ENCODE peak calls at places on chromosomes 5 and 9, in seven cellular contexts. H is H4; G is stimulated activated CD4-positive, alpha-beta T cell treated with anti-CD3 and anti-CD28 coated beads, TNF-alpha, amount 100 ng/mL, for 1 hour; B is ovary; U is NCI-H1436; X is heart left ventricle; C is dermis blood vessel endothelial cell. M is an unnamed sample.

GRCh38 chr5:174386306-174386705 is 338.1 kb upstream of the MSX2 start:
- DNase-seq in C (no peak), U (no peak), B (no peak), G (no peak), H (no peak), X (no peak), M (no peak)

GRCh38 chr5:149940941-149941644 is 3.5 kb downstream of the PDE6A start:
- DNase-seq in B (no peak), X (no peak), C (no peak), G (no peak), U (no peak), H (no peak), M (no peak)

GRCh38 chr9:28365020-28365640 is 791.8 kb upstream of the C9orf72 start:
- DNase-seq in H (peak), G (no peak), X (no peak), B (no peak), U (no peak), C (no peak), M (no peak)

GRCh38 chr5:99607124-99607523 is 678.3 kb upstream of the CHD1 start:
- DNase-seq in C (no peak), X (no peak), G (no peak), H (peak), B (no peak), U (no peak), M (no peak)

GRCh38 chr9:130833324-130833990 is 1.6 kb upstream of the ABL1 start:
- DNase-seq in X (peak), U (no peak), G (no peak), B (no peak), H (no peak), C (peak), M (no peak)

GRCh38 chr9:97714435-97714834 is 17.3 kb upstream of the XPA start:
- DNase-seq in G (no peak), X (no peak), B (no peak), H (peak), U (no peak), C (no peak), M (no peak)

GRCh38 chr5:52491829-52492217 is 295.9 kb upstream of the ITGA1 start:
- DNase-seq in X (no peak), U (no peak), B (no peak), G (no peak), C (no peak), H (no peak), M (no peak)

GRCh38 chr9:12935714-12936113 is 160.9 kb downstream of the LURAP1L start:
- DNase-seq in C (peak), G (no peak), U (no peak), B (no peak), X (no peak), H (no peak), M (no peak)

GRCh38 chr9:130290353-130291181 is 25.0 kb downstream of the HMCN2 start:
- DNase-seq in X (peak), B (no peak), G (no peak), U (no peak), H (no peak), C (no peak), M (no peak)

GRCh38 chr5:54533541-54534179 is 16.1 kb downstream of the SNX18 start:
- DNase-seq in H (no peak), U (no peak), B (peak), C (peak), X (no peak), G (no peak), M (no peak)

GRCh38 chr5:172482156-172483020 is 28.1 kb upstream of the SH3PXD2B start:
- DNase-seq in X (no peak), G (no peak), B (no peak), C (no peak), H (no peak), U (no peak), M (no peak)

GRCh38 chr5:139566611-139567010 is 5.5 kb downstream of the UBE2D2 start:
- DNase-seq in H (no peak), U (no peak), B (no peak), G (no peak), C (no peak), X (no peak), M (no peak)

GRCh38 chr9:106816524-106816923 is 46.4 kb upstream of the ZNF462 start:
- DNase-seq in C (no peak), H (no peak), G (no peak), U (no peak), X (no peak), B (no peak), M (no peak)

GRCh38 chr5:80346055-80346454 is 26.3 kb downstream of the SPZ1 start:
- DNase-seq in B (no peak), U (peak), G (peak), H (peak), X (no peak), C (peak), M (peak)